ENCODE peak calls at places on chromosomes 3 and 15, in ten cellular contexts. J is cardiac muscle cell, E is SK-N-MC, K is right lobe of liver, A is Panc1, Z is HFF-Myc, Q is cardiac fibroblast, C is brain microvascular endothelial cell, D is stomach, Y is pancreas. G is an unnamed sample.
A peak's percentile ranks its signal among the peaks of the same experiment; 100 is the strongest.

GRCh38 chr3:12230406-12230805 is 58.5 kb upstream of the PPARG start:
- DNase-seq in J (no peak), E (no peak), K (no peak), A (no peak), Z (no peak), Q (no peak), C (no peak), D (no peak), Y (no peak), G (no peak)

GRCh38 chr3:124297062-124297980 is 305.4 kb upstream of the ROPN1 start:
- DNase-seq in J (peak; percentile 26), E (no peak), K (no peak), A (no peak), Z (no peak), Q (peak; percentile 37), C (no peak), D (no peak), Y (no peak), G (no peak)

GRCh38 chr15:33298631-33299030 is 12.1 kb upstream of the RYR3 start:
- DNase-seq in J (no peak), E (no peak), K (no peak), A (no peak), Z (no peak), Q (no peak), C (no peak), D (no peak), Y (no peak), G (no peak)

GRCh38 chr3:30282052-30282708 is 324.2 kb upstream of the TGFBR2 start:
- DNase-seq in J (peak; percentile 82), E (peak; percentile 34), K (no peak), A (no peak), Z (peak; percentile 41), Q (peak; percentile 95), C (peak; percentile 93), D (no peak), Y (no peak), G (peak; percentile 97)

GRCh38 chr3:30188713-30189112 is 417.7 kb upstream of the TGFBR2 start:
- DNase-seq in J (no peak), E (no peak), K (no peak), A (no peak), Z (no peak), Q (peak; percentile 50), C (peak; percentile 5), D (no peak), Y (no peak), G (no peak)

GRCh38 chr15:50911641-50912040 is 3.2 kb downstream of the AP4E1 start:
- DNase-seq in J (no peak), E (no peak), K (no peak), A (no peak), Z (no peak), Q (peak; percentile 58), C (no peak), D (no peak), Y (no peak), G (no peak)

GRCh38 chr3:149638401-149639092 is 19.3 kb downstream of the WWTR1 start:
- DNase-seq in J (peak; percentile 47), E (peak; percentile 100), K (no peak), A (no peak), Z (peak; percentile 83), Q (peak; percentile 45), C (no peak), D (no peak), Y (no peak), G (no peak)

GRCh38 chr15:41873711-41874110 is 20.1 kb downstream of the SPTBN5 start:
- DNase-seq in J (no peak), E (no peak), K (no peak), A (no peak), Z (no peak), Q (no peak), C (no peak), D (no peak), Y (no peak), G (no peak)

GRCh38 chr15:50182233-50183013 is 427 bp downstream of the SLC27A2 start:
- DNase-seq in J (peak; percentile 45), E (no peak), K (peak; percentile 62), A (no peak), Z (no peak), Q (peak; percentile 28), C (no peak), D (peak; percentile 33), Y (peak; percentile 84), G (no peak)

GRCh38 chr15:32096867-32097266 is 66.6 kb downstream of the CHRNA7 start:
- DNase-seq in J (no peak), E (no peak), K (no peak), A (no peak), Z (no peak), Q (no peak), C (no peak), D (no peak), Y (no peak), G (no peak)

GRCh38 chr15:79455361-79455760 is 23.2 kb downstream of the MINAR1 start:
- DNase-seq in J (no peak), E (no peak), K (no peak), A (no peak), Z (no peak), Q (peak; percentile 16), C (no peak), D (no peak), Y (no peak), G (no peak)

GRCh38 chr15:36571301-36571700 is 8.1 kb upstream of the CDIN1 start:
- DNase-seq in J (no peak), E (no peak), K (no peak), A (no peak), Z (no peak), Q (no peak), C (peak; percentile 2), D (no peak), Y (no peak), G (no peak)

GRCh38 chr15:87944687-87945086 is 311.9 kb downstream of the NTRK3 start:
- DNase-seq in J (no peak), E (no peak), K (no peak), A (no peak), Z (no peak), Q (no peak), C (no peak), D (no peak), Y (no peak), G (no peak)

GRCh38 chr3:73143821-73144237 is 82.4 kb downstream of the EBLN2 start:
- DNase-seq in J (peak; percentile 29), E (peak; percentile 34), K (no peak), A (no peak), Z (no peak), Q (no peak), C (no peak), D (no peak), Y (no peak), G (peak; percentile 74)

GRCh38 chr3:71304684-71305083 is 278.8 kb downstream of the FOXP1 start:
- DNase-seq in J (peak; percentile 77), E (no peak), K (no peak), A (no peak), Z (no peak), Q (peak; percentile 77), C (peak; percentile 72), D (no peak), Y (no peak), G (peak; percentile 40)

GRCh38 chr3:59899068-59899467 is 849.2 kb upstream of the CFAP20DC start:
- DNase-seq in J (no peak), E (no peak), K (no peak), A (no peak), Z (no peak), Q (no peak), C (no peak), D (no peak), Y (no peak), G (no peak)

GRCh38 chr3:59890637-59891036 is 840.8 kb upstream of the CFAP20DC start:
- DNase-seq in J (no peak), E (no peak), K (no peak), A (no peak), Z (no peak), Q (no peak), C (no peak), D (no peak), Y (no peak), G (no peak)

GRCh38 chr3:59895972-59896371 is 846.1 kb upstream of the CFAP20DC start:
- DNase-seq in J (no peak), E (no peak), K (no peak), A (no peak), Z (no peak), Q (no peak), C (no peak), D (no peak), Y (no peak), G (no peak)

GRCh38 chr3:59894425-59895146 is 844.8 kb upstream of the CFAP20DC start:
- DNase-seq in J (no peak), E (no peak), K (no peak), A (no peak), Z (no peak), Q (no peak), C (no peak), D (no peak), Y (no peak), G (no peak)
- H3K4me3 ChIP-seq in J (no peak overlapping the region), E (no peak overlapping the region), K (no peak overlapping the region), A (no peak overlapping the region), Z (no peak overlapping the region), Q (no peak overlapping the region), C (no peak overlapping the region), D (no peak overlapping the region), Y (no peak overlapping the region), G (no peak overlapping the region)

DNA sequence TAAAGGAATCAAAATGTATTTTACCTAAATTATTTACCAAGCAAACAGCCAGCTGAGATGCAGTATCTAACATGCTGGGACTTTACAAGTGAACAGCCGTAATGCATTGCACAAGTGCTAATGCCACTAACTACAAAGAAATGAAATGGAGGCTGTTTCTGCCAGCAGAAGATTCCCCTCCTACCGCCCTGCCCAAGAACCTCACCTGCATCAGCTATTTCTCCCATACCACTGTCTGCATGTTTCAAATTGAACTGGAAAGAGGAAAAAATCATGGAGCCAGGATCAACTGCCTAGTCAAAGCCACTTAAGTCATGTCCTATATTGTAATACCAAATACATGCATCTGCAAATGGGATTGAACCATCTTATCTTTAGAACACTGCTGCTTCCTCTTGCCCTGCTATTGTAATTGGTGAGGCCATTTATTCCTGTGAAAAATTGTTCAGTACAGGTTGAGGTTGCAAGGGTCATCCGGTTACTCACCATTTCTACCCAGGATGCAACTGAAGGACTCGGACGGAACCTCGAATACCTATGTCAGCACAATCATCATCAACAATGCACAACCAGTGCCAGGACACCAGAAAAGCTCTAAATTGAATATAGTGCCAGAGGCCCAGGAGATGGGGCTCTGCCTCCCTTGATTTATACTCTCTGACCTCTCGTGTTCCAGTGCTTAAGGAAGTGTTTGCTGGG is 27.5 kb downstream of the ANXA2 start:
- DNase-seq in J (peak; percentile 57), E (no peak), K (no peak), A (no peak), Z (no peak), Q (peak; percentile 84), C (peak; percentile 52), D (no peak), Y (no peak), G (no peak)
- H3K4me3 ChIP-seq in J (no peak overlapping the region), E (no peak overlapping the region), K (no peak overlapping the region), A (no peak overlapping the region), Z (no peak overlapping the region), Q (no peak overlapping the region), C (no peak overlapping the region), D (no peak overlapping the region), Y (no peak overlapping the region), G (no peak overlapping the region)

GRCh38 chr3:52777959-52778805 is 783 bp downstream of the ITIH1 start:
- DNase-seq in J (no peak), E (no peak), K (peak; percentile 82), A (no peak), Z (no peak), Q (no peak), C (no peak), D (peak; percentile 13), Y (peak; percentile 44), G (no peak)
- H3K4me3 ChIP-seq in J (no peak overlapping the region), E (no peak overlapping the region), K (peak overlapping the region; percentile 73), A (no peak overlapping the region), Z (no peak overlapping the region), Q (no peak overlapping the region), C (no peak overlapping the region), D (no peak overlapping the region), Y (no peak overlapping the region), G (no peak overlapping the region)

GRCh38 chr15:92932946-92933649 is 33.0 kb downstream of the CHD2 start:
- DNase-seq in J (no peak), E (no peak), K (no peak), A (no peak), Z (no peak), Q (no peak), C (no peak), D (no peak), Y (no peak), G (no peak)
- H3K4me3 ChIP-seq in J (no peak overlapping the region), E (no peak overlapping the region), K (no peak overlapping the region), A (no peak overlapping the region), Z (no peak overlapping the region), Q (no peak overlapping the region), C (no peak overlapping the region), D (no peak overlapping the region), Y (no peak overlapping the region), G (no peak overlapping the region)

G was measured in astrocyte of the cerebellum.